ENCODE peak calls at places on chromosomes 2 and 18, in seven cellular contexts. O is OCI-LY7, X is WERI-Rb-1, C is lung, U is GM10248, K is esophagus muscularis mucosa, E is AG10803. P is an unnamed sample.

GRCh38 chr18:8151176-8151575 is 458.1 kb upstream of the RAB12 start:
- DNase-seq in E (no peak), U (no peak), C (no peak), X (no peak), O (no peak), K (no peak), P (no peak)

GRCh38 chr2:219643788-219644398 is 16.5 kb downstream of the SLC4A3 start:
- DNase-seq in X (peak), E (no peak), O (no peak), C (no peak), K (no peak), U (no peak), P (no peak)

GRCh38 chr18:79573921-79574491 is 105.6 kb upstream of the CTDP1 start:
- DNase-seq in U (no peak), K (no peak), E (no peak), C (no peak), X (peak), O (no peak), P (no peak)

GRCh38 chr2:205287316-205287715 is 395.0 kb upstream of the NRP2 start:
- DNase-seq in K (no peak), O (no peak), X (no peak), U (no peak), C (no peak), E (no peak), P (no peak)

GRCh38 chr2:236875906-236876505 is 209.7 kb upstream of the COPS8 start:
- DNase-seq in X (no peak), K (peak), O (no peak), C (peak), U (no peak), E (no peak), P (peak)

GRCh38 chr2:46487667-46488333 is 8.4 kb downstream of the TMEM247 start:
- DNase-seq in K (peak), C (peak), E (peak), X (no peak), U (no peak), O (no peak), P (no peak)

GRCh38 chr2:74877781-74878433 is 44.0 kb downstream of the HK2 start:
- DNase-seq in O (no peak), X (no peak), K (no peak), C (no peak), U (no peak), E (no peak), P (no peak)

GRCh38 chr18:11995445-11996189 is 14.3 kb downstream of the IMPA2 start:
- DNase-seq in E (peak), U (peak), K (no peak), X (peak), O (peak), C (peak), P (peak)

GRCh38 chr2:181397331-181397730 is 59.9 kb upstream of the ITGA4 start:
- DNase-seq in U (no peak), X (no peak), K (no peak), C (no peak), E (no peak), O (no peak), P (no peak)

GRCh38 chr18:63970803-63971191 is 916 bp downstream of the SERPINB8 start:
- DNase-seq in X (peak), O (no peak), K (no peak), E (peak), U (no peak), C (peak), P (peak)

GRCh38 chr2:159054032-159054334 is 85.5 kb downstream of the TANC1 start:
- DNase-seq in C (no peak), K (no peak), O (no peak), E (no peak), X (peak), U (no peak), P (no peak)

GRCh38 chr18:7596133-7596532 is 29.0 kb downstream of the PTPRM start:
- DNase-seq in U (no peak), O (no peak), K (no peak), E (peak), X (no peak), C (no peak), P (no peak)

GRCh38 chr2:207987025-207987716 is 38.2 kb downstream of the PLEKHM3 start:
- DNase-seq in X (no peak), U (no peak), O (no peak), C (no peak), K (no peak), E (no peak), P (no peak)

GRCh38 chr18:58996131-58996632 is 131.5 kb downstream of the ZNF532 start:
- DNase-seq in K (no peak), O (no peak), X (no peak), C (no peak), U (no peak), E (peak), P (no peak)

GRCh38 chr2:26148501-26148900 is 24.4 kb upstream of the GAREM2 start:
- DNase-seq in X (no peak), C (no peak), O (no peak), U (no peak), E (no peak), K (no peak), P (no peak)

GRCh38 chr2:64792995-64793639 is 139.4 kb upstream of the SERTAD2 start:
- DNase-seq in U (no peak), X (no peak), E (no peak), K (no peak), O (no peak), C (no peak), P (no peak)

GRCh38 chr2:122481717-122482116 is 726.3 kb downstream of the TSN start:
- DNase-seq in X (no peak), E (peak), U (no peak), K (no peak), C (no peak), O (peak), P (no peak)

GRCh38 chr2:169478339-169478738 is 955 bp upstream of the BBS5 start:
- DNase-seq in K (no peak), U (no peak), E (peak), X (no peak), C (no peak), O (no peak), P (no peak)

GRCh38 chr2:47065771-47066380 is 89.2 kb downstream of the STPG4 start:
- DNase-seq in K (no peak), U (no peak), O (no peak), E (peak), C (no peak), X (no peak), P (no peak)

GRCh38 chr2:15271941-15272340 is 289.2 kb downstream of the NBAS start:
- DNase-seq in K (no peak), E (peak), U (no peak), C (no peak), O (no peak), X (no peak), P (no peak)

GRCh38 chr18:12432881-12433280 is 25.2 kb downstream of the PRELID3A start:
- DNase-seq in K (no peak), O (no peak), U (no peak), E (no peak), C (no peak), X (no peak), P (no peak)

GRCh38 chr2:174972924-174973323 is 32.3 kb downstream of the CHN1 start:
- DNase-seq in X (no peak), E (peak), O (no peak), C (no peak), U (no peak), K (no peak), P (no peak)

GRCh38 chr2:120809576-120810440 is 74.1 kb downstream of the GLI2 start:
- DNase-seq in E (no peak), K (no peak), U (no peak), O (no peak), X (no peak), C (no peak), P (no peak)

GRCh38 chr2:179669196-179669595 is 192.2 kb downstream of the ZNF385B start:
- DNase-seq in U (no peak), O (no peak), X (no peak), E (no peak), K (no peak), C (no peak), P (no peak)

GRCh38 chr2:216056739-216057138 is 24.9 kb downstream of the PECR start:
- DNase-seq in U (peak), X (no peak), C (no peak), O (no peak), K (no peak), E (no peak), P (no peak)

GRCh38 chr2:163822033-163822432 is 86.2 kb upstream of the FIGN start:
- DNase-seq in K (no peak), O (no peak), C (no peak), E (no peak), U (no peak), X (no peak), P (no peak)

GRCh38 chr2:141911485-141912066 is 219.2 kb downstream of the LRP1B start:
- DNase-seq in X (peak), O (peak), K (no peak), C (no peak), U (peak), E (peak), P (peak)

GRCh38 chr2:160973991-160974390 is 186.2 kb upstream of the TANK start:
- DNase-seq in O (no peak), C (no peak), U (no peak), X (no peak), E (no peak), K (no peak), P (no peak)

GRCh38 chr2:19769513-19769912 is 132.3 kb downstream of the TTC32 start:
- DNase-seq in U (no peak), C (no peak), O (peak), E (no peak), X (no peak), K (no peak), P (no peak)

GRCh38 chr2:172969171-172969570 is 106.5 kb upstream of the MAP3K20 start:
- DNase-seq in X (no peak), U (no peak), C (no peak), O (no peak), K (no peak), E (no peak), P (no peak)

GRCh38 chr2:174631009-174631981 is 33.7 kb upstream of the WIPF1 start:
- DNase-seq in C (no peak), U (no peak), O (no peak), E (peak), X (no peak), K (no peak), P (no peak)

GRCh38 chr2:75518638-75519465 is 41.9 kb downstream of the EVA1A start:
- DNase-seq in U (no peak), X (no peak), O (no peak), K (no peak), C (no peak), E (no peak), P (no peak)

GRCh38 chr2:3427272-3427671 is 47.8 kb downstream of the TRAPPC12 start:
- DNase-seq in K (no peak), X (no peak), E (no peak), U (no peak), O (no peak), C (no peak), P (no peak)

GRCh38 chr2:65957454-65957853 is 477.5 kb upstream of the MEIS1 start:
- DNase-seq in X (no peak), U (no peak), C (no peak), K (no peak), E (no peak), O (no peak), P (no peak)

GRCh38 chr18:10454800-10455550 is 540 bp downstream of the APCDD1 start:
- DNase-seq in X (peak), O (no peak), E (no peak), C (peak), K (peak), U (no peak), P (peak)

GRCh38 chr2:184596819-184597411 is 1.4 kb upstream of the ZNF804A start:
- DNase-seq in C (no peak), U (no peak), O (peak), K (no peak), E (peak), X (no peak), P (no peak)

GRCh38 chr2:172226244-172227061 is 123.8 kb upstream of the DLX2 start:
- DNase-seq in K (no peak), X (no peak), U (no peak), O (peak), C (no peak), E (no peak), P (no peak)

GRCh38 chr18:36593001-36593400 is 235.8 kb downstream of the TPGS2 start:
- DNase-seq in K (peak), E (peak), U (no peak), O (no peak), X (no peak), C (no peak), P (no peak)

GRCh38 chr18:36595046-36595817 is 233.6 kb downstream of the TPGS2 start:
- DNase-seq in C (no peak), O (no peak), E (no peak), K (peak), U (no peak), X (no peak), P (no peak)

GRCh38 chr18:36593641-36594040 is 235.2 kb downstream of the TPGS2 start:
- DNase-seq in X (no peak), K (peak), U (no peak), C (no peak), E (no peak), O (no peak), P (no peak)

GRCh38 chr18:36595818-36596215 is 233.0 kb downstream of the TPGS2 start:
- DNase-seq in K (no peak), C (no peak), E (no peak), U (no peak), X (no peak), O (no peak), P (no peak)

DNA sequence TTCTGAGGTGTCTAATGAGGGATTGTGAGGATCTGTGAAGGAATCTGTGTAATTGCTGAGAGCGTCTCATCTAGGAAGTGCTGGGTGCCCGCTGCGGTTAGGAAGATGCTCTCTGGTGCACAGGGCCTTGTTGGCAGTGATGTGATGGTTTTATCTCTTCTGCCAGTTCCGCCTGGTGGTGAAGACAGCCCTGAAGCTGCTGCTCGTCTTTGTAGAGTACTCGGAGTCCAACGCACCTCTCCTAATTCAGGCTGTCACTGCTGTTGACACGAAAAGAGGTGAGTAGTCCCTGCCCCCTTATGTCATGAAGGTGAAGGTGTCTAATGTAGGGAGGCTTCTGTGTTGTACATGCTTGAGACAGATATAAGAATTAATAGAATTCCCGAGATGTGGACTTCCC is 234.2 kb downstream of the TPGS2 start:
- DNase-seq in K (no peak), O (no peak), X (no peak), C (no peak), E (no peak), U (no peak), P (no peak)
- TF ChIP-seq CTCF in K (no peak), O (no peak), X (no peak), C (no peak), E (no peak), U (no peak), P (no peak)

GRCh38 chr18:37314534-37314933 is 251.1 kb downstream of the CELF4 start:
- DNase-seq in O (no peak), C (no peak), X (no peak), E (no peak), K (no peak), U (no peak), P (no peak)
- TF ChIP-seq CTCF in O (no peak), C (no peak), X (peak), E (no peak), K (no peak), U (no peak), P (no peak)

DNA sequence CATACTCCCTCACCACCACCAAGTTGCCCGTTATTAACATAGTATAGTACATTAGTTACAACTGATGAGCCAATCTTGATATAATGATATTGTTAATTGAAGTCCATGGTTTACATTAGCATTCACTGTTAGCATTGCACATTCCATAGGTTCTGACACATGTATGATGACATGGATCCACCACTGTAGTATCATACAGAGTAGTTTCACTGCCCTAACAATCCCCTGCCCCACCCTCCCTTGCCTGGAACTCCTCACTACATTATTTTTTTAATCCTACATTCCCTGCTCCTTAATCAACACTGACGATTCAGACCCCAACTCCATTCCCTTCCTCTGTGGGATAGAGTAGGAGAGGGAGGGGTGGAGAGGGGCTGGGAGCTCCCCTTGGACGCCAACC is 20.2 kb upstream of the ST3GAL5 start:
- DNase-seq in C (no peak), O (no peak), E (no peak), U (no peak), K (no peak), X (no peak), P (no peak)
- TF ChIP-seq CTCF in C (no peak), O (no peak), E (no peak), U (no peak), K (no peak), X (no peak), P (no peak)

GRCh38 chr2:105888625-105889024 is 143.9 kb downstream of the NCK2 start:
- DNase-seq in U (no peak), E (no peak), O (peak), X (peak), C (no peak), K (no peak), P (no peak)
- TF ChIP-seq CTCF in U (no peak), E (no peak), O (peak), X (peak), C (no peak), K (no peak), P (no peak)

DNA sequence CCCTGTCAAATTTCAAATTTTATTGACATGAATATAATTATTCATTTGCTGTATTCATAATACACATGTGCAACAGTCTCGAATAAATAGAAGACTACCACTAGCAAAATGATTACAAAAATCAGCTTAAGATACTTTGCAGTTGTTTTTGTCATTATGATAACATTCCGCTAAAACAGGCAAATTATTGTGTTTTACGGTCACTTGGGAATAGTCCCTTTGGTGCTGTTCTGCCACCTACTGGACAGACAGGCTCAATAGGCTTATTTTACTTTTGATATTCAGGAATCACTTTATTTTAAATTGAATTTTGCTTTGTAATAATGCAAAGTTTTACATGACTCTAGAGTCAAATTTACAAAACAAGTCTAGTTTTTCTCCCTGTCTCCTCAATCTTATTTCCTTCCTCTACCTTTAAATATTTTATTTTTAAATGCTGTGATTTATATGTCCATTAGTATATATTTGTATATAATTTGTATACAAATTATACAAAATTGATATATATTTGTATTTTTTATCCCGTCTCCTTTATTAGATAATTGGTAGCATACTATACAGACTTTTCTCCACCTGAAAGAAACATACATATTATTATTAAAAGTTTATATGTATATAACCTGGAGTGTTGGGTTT is 456.3 kb downstream of the DLGAP1 start:
- DNase-seq in K (no peak), E (peak), U (no peak), O (peak), C (no peak), X (no peak), P (peak)
- TF ChIP-seq CTCF in K (peak), E (peak), U (peak), O (peak), C (peak), X (peak), P (peak)

GRCh38 chr2:79857888-79858287 is 345.0 kb downstream of the CTNNA2 start:
- DNase-seq in X (no peak), C (no peak), U (no peak), O (no peak), E (no peak), K (peak), P (no peak)

GRCh38 chr2:79849949-79850348 is 337.1 kb downstream of the CTNNA2 start:
- DNase-seq in C (no peak), U (no peak), O (no peak), E (no peak), K (no peak), X (no peak), P (no peak)

GRCh38 chr2:79860233-79861058 is 347.6 kb downstream of the CTNNA2 start:
- DNase-seq in C (no peak), X (peak), K (no peak), O (peak), U (peak), E (peak), P (no peak)

GRCh38 chr2:79850912-79851311 is 338.1 kb downstream of the CTNNA2 start:
- DNase-seq in E (no peak), C (no peak), X (no peak), O (no peak), U (no peak), K (no peak), P (no peak)

GRCh38 chr2:79855264-79856006 is 342.6 kb downstream of the CTNNA2 start:
- DNase-seq in C (no peak), X (peak), E (peak), U (no peak), K (peak), O (no peak), P (no peak)
- TF ChIP-seq CTCF in C (no peak), X (peak), E (peak), U (no peak), K (no peak), O (no peak), P (peak)

DNA sequence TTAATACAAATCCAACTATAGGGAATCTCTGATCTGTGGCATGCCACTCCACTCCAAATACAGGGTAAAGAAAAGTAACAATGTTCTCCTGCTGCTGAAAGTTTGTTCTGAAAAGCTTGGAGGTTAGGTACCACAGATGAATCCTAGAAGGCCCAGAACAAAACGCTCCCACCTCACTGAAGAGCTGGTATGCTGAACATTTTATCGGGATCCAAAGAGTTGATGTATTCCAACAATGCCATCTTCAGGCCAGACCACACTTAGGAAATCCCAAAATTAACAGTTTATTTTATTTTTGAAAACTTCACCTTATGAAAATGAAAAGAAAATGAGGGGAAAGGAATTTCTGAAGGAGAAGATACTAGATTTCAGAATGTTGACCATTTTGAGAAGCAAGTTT is 145.1 kb upstream of the CDH19 start:
- DNase-seq in O (no peak), U (no peak), X (no peak), E (no peak), K (no peak), C (no peak), P (no peak)
- TF ChIP-seq CTCF in O (no peak), U (no peak), X (no peak), E (no peak), K (no peak), C (no peak), P (no peak)

DNA sequence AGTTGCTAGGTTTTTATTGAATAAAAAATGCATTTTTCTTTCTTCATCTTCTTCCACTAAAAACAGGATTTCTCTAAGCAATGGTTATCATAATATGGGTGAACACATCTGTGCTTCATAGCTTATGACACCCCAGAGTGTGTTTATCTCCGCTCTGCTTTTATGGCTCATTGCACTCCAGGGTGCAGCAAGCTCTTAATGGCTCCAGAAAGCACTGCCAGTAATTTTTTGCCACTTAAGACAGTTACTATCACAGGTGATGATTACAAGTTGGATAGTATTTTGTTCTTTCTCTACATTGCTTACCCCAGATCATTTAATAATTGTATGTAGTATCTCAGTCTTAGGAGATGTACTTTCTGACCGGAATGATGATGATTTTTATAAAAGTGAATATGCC is 239.3 kb upstream of the CDH20 start:
- DNase-seq in X (no peak), U (no peak), C (no peak), O (no peak), E (no peak), K (no peak), P (no peak)
- TF ChIP-seq CTCF in X (no peak), U (no peak), C (no peak), O (no peak), E (no peak), K (no peak), P (no peak)

P was measured in nephron progenitor cell.